ENCODE peak calls at places on chromosome 7, in four cellular contexts. H is suprapubic skin, T is GM23338, S is vagina. V is an unnamed sample.
A peak's percentile ranks its signal among the peaks of the same experiment; 100 is the strongest.

GRCh38 chr7:38448842-38449241 is 175.4 kb upstream of the TARP start:
- DNase-seq in H (no peak), T (no peak), S (no peak), V (no peak)

GRCh38 chr7:2022021-2022409 is 210.7 kb downstream of the MAD1L1 start:
- DNase-seq in H (peak; percentile 15), T (no peak), S (no peak), V (peak; percentile 23)

GRCh38 chr7:50651227-50651989 is 86.2 kb upstream of the DDC start:
- DNase-seq in H (peak; percentile 25), T (no peak), S (no peak), V (no peak)

GRCh38 chr7:128737867-128738390 is 1.2 kb upstream of the CALU start:
- DNase-seq in H (no peak), T (no peak), S (no peak), V (no peak)

GRCh38 chr7:20482071-20482470 is 133.4 kb upstream of the ABCB5 start:
- DNase-seq in H (no peak), T (no peak), S (no peak), V (no peak)

GRCh38 chr7:95470452-95470851 is 15.3 kb upstream of the ASB4 start:
- DNase-seq in H (no peak), T (peak; percentile 15), S (no peak), V (no peak)

GRCh38 chr7:31651234-31651633 is 35.8 kb upstream of the PPP1R17 start:
- DNase-seq in H (no peak), T (no peak), S (no peak), V (no peak)

GRCh38 chr7:7681191-7681935 is 37.0 kb downstream of the RPA3 start:
- DNase-seq in H (no peak), T (peak; percentile 71), S (no peak), V (no peak)

GRCh38 chr7:155198901-155199845 is 98.5 kb upstream of the INSIG1 start:
- DNase-seq in H (no peak), T (no peak), S (no peak), V (no peak)

DNA sequence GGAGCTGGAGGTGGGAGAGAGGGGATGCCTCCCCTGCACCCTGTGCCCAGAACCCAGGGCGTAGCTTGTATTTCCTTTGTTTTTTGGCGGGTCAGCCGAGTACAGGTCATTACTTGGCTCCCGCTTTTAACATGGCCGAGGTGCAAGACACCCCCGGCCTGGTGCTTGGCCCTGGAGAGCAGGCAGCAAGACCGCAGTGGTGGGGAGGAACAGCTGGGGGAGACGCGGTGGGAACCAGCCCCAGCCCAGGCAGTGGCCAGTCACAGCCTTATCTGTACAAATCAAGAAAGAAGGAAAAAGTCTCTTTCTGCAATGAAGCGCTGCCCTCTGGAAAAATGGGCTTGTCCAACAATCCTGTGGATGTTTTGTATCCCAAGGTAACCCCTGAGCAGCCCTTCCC is 99.1 kb downstream of the TAX1BP1 start:
- DNase-seq in H (no peak), T (no peak), S (no peak), V (no peak)
- H3K4me3 ChIP-seq in H (no peak overlapping the region), T (no peak overlapping the region), S (no peak overlapping the region), V (no peak overlapping the region)

DNA sequence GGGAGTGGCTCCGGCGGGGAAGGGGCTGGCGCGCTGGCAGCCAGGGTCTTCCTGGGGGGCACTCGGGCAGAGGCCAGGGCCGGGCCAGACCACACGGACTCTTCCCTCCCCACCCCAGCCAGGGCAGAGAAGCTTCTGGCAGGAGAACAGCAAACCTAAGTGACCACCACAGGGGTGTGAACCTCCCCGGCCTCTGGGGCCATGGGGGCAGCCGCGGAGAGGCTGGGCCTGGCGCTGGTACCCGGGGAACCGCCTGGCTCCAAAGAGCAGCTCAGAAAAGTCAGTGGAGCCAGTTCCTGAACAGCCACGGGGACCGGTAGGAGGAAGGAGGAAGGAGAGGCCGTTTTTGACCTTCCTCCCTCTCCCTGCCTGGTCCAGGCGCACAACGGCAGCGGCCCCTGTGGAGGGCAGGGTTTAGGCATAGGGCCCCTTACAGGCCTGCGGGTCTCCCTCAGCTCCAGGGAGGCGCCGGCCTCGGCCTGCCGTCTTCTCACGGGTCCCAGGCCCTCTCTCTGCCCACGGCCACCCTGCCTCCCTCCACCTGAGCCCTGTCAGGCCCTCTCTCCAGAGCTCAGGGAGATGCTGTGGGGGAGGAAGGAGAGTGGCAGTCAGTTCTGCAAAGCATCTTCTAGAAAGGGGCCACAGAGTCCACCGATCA is 51.8 kb downstream of the TMEM209 start:
- DNase-seq in H (no peak), T (peak; percentile 32), S (no peak), V (no peak)
- TF ChIP-seq CTCF in H (no peak), T (no peak), S (no peak), V (no peak)

DNA sequence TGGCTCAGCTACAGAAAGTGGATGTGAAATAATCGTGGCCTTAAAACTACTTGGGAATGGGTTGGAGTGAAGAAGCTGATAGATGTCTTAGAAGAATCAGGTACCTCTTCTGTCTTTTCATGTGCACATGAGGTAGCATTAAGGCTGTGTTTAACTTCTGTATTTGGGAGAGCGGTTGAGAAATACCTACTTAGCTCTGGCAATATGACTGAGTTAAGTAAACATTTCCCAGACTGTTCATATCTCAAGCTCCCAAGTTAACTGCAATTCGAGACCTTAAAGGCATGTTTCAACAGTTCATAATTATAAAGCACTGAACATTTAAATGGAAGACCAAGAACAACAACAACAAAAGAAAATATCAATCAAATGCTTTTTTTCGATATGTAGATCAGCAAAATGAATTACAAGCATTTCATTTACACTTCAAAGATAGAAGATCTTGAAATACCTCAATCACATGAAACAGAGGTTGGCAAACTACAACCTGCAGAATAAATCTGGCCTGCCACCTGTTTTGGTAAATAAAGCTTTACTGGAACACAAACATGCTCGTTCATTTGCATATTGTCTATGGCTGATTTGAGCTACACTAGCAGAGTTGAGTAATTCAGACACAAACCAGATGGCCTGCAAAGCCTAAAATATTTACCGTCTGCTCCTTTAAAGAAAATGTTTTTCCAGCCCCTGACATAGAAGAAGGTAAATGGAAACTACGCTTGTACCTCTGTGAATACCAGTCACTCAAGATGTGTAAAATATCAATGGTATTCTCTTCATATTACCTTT is 337.1 kb upstream of the GLI3 start:
- DNase-seq in H (no peak), T (no peak), S (no peak), V (no peak)
- H3K4me3 ChIP-seq in H (no peak overlapping the region), T (no peak overlapping the region), S (no peak overlapping the region), V (no peak overlapping the region)

GRCh38 chr7:45067582-45067981 is 21.2 kb downstream of the NACAD start:
- DNase-seq in H (no peak), T (no peak), S (no peak), V (no peak)

GRCh38 chr7:45071528-45071927 is 17.2 kb downstream of the NACAD start:
- DNase-seq in H (no peak), T (no peak), S (no peak), V (no peak)

GRCh38 chr7:45068236-45069023 is 20.3 kb downstream of the NACAD start:
- DNase-seq in H (no peak), T (no peak), S (no peak), V (no peak)

GRCh38 chr7:45070254-45070642 is 18.5 kb downstream of the NACAD start:
- DNase-seq in H (no peak), T (no peak), S (no peak), V (no peak)

DNA sequence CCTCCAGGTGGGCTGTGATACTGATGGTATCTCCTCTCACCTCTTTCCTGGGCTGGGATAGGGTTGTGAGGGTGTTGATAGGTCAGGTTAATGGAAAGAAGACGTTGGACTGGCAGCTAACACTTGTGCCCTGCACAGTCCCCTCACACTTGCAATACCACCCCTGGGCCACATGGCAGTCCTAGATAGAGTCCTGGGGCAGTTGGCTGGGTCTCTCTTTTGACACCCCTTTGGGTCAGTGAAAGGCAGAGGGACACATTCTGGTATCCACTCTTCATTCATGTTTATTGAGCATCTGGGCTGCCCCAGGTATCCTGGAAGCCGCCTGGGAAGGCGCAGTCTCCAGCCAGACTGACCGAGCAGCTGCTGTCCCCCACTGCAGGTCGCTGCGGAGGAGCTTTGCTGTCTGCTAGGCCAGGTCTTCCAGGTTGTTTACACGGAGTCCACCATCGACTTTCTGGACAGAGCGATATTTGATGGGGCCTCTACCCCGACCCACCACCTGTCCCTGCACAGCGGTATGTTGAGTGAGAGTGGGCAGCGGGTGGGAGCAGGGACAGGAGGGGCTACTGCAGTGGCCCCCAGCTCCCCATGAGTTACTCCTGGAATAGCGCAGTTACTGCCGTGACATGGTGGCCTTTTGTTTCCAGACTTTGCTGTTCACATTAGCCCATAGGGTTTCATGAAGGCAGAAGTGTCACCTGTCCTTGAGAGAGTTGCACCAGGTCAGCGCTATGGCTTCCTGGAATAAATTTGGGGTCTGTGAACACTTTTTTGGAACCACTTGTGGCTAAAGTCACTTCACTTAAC is 19.1 kb downstream of the NACAD start:
- DNase-seq in H (no peak), T (no peak), S (no peak), V (no peak)
- TF ChIP-seq CTCF in H (no peak), T (no peak), S (no peak), V (no peak)

V was measured in RWPE2.